ENCODE peak calls at places on chromosomes 2 and 18, in seven cellular contexts. One of them, this sample, is unnamed. For H3K4me1, the result is how much of the 10 kb centered on the place peaks cover.

GRCh38 chr2:215432759-215433594 is 2.9 kb downstream of the FN1 start:
- DNase-seq in esophagus squamous epithelium: no peak
- DNase-seq in IMR-90: no peak
- DNase-seq in stomach: no peak
- DNase-seq in ovary: no peak
- DNase-seq in adrenal gland: no peak
- DNase-seq in body of pancreas: no peak
- DNase-seq in this sample: no peak

GRCh38 chr2:237743561-237744269 is 54.9 kb upstream of the RBM44 start:
- DNase-seq in esophagus squamous epithelium: no peak
- DNase-seq in IMR-90: peak
- DNase-seq in stomach: no peak
- DNase-seq in ovary: no peak
- DNase-seq in adrenal gland: peak
- DNase-seq in body of pancreas: no peak
- DNase-seq in this sample: no peak

GRCh38 chr2:198776616-198777406 is 680.9 kb downstream of the SATB2 start:
- DNase-seq in esophagus squamous epithelium: no peak
- DNase-seq in IMR-90: no peak
- DNase-seq in stomach: no peak
- DNase-seq in ovary: no peak
- DNase-seq in adrenal gland: no peak
- DNase-seq in body of pancreas: no peak
- DNase-seq in this sample: no peak

GRCh38 chr2:27956895-27957294 is 66.4 kb downstream of the BABAM2 start:
- DNase-seq in esophagus squamous epithelium: no peak
- DNase-seq in IMR-90: peak
- DNase-seq in stomach: no peak
- DNase-seq in ovary: no peak
- DNase-seq in adrenal gland: no peak
- DNase-seq in body of pancreas: no peak
- DNase-seq in this sample: no peak

GRCh38 chr2:201450910-201451329 is 338 bp downstream of the TRAK2 start:
- DNase-seq in esophagus squamous epithelium: no peak
- DNase-seq in IMR-90: peak
- DNase-seq in stomach: no peak
- DNase-seq in ovary: no peak
- DNase-seq in adrenal gland: no peak
- DNase-seq in body of pancreas: no peak
- DNase-seq in this sample: no peak

GRCh38 chr2:1864301-1864980 is 120.1 kb upstream of the PXDN start:
- DNase-seq in esophagus squamous epithelium: no peak
- DNase-seq in IMR-90: no peak
- DNase-seq in stomach: no peak
- DNase-seq in ovary: no peak
- DNase-seq in adrenal gland: no peak
- DNase-seq in body of pancreas: no peak
- DNase-seq in this sample: no peak

GRCh38 chr2:75548036-75548573 is 12.6 kb downstream of the EVA1A start:
- DNase-seq in esophagus squamous epithelium: no peak
- DNase-seq in IMR-90: peak
- DNase-seq in stomach: peak
- DNase-seq in ovary: no peak
- DNase-seq in adrenal gland: no peak
- DNase-seq in body of pancreas: peak
- DNase-seq in this sample: no peak

GRCh38 chr2:9330639-9331270 is 92.6 kb downstream of the ITGB1BP1 start:
- DNase-seq in esophagus squamous epithelium: no peak
- DNase-seq in IMR-90: no peak
- DNase-seq in stomach: no peak
- DNase-seq in ovary: no peak
- DNase-seq in adrenal gland: no peak
- DNase-seq in body of pancreas: no peak
- DNase-seq in this sample: no peak

GRCh38 chr2:172427256-172427989 is at the start of gene ITGA6:
- DNase-seq in esophagus squamous epithelium: no peak
- DNase-seq in IMR-90: peak
- DNase-seq in stomach: peak
- DNase-seq in ovary: peak
- DNase-seq in adrenal gland: peak
- DNase-seq in body of pancreas: peak
- DNase-seq in this sample: no peak

GRCh38 chr2:57878573-57878910 is 168.1 kb upstream of the VRK2 start:
- DNase-seq in esophagus squamous epithelium: no peak
- DNase-seq in IMR-90: no peak
- DNase-seq in stomach: no peak
- DNase-seq in ovary: no peak
- DNase-seq in adrenal gland: no peak
- DNase-seq in body of pancreas: peak
- DNase-seq in this sample: no peak

GRCh38 chr2:241150660-241151530 is 628 bp downstream of the PPP1R7 start:
- DNase-seq in esophagus squamous epithelium: no peak
- DNase-seq in IMR-90: peak
- DNase-seq in stomach: peak
- DNase-seq in ovary: no peak
- DNase-seq in adrenal gland: no peak
- DNase-seq in body of pancreas: no peak
- DNase-seq in this sample: no peak

GRCh38 chr2:218711550-218711929 is 905 bp downstream of the TTLL4 start:
- DNase-seq in esophagus squamous epithelium: no peak
- DNase-seq in IMR-90: peak
- DNase-seq in stomach: no peak
- DNase-seq in ovary: no peak
- DNase-seq in adrenal gland: no peak
- DNase-seq in body of pancreas: no peak
- DNase-seq in this sample: no peak

GRCh38 chr2:159074605-159075004 is 106.2 kb downstream of the TANC1 start:
- DNase-seq in esophagus squamous epithelium: no peak
- DNase-seq in IMR-90: no peak
- DNase-seq in stomach: no peak
- DNase-seq in ovary: no peak
- DNase-seq in adrenal gland: no peak
- DNase-seq in body of pancreas: no peak
- DNase-seq in this sample: no peak

GRCh38 chr2:164824865-164825264 is 16.8 kb downstream of the COBLL1 start:
- DNase-seq in esophagus squamous epithelium: no peak
- DNase-seq in IMR-90: no peak
- DNase-seq in stomach: no peak
- DNase-seq in ovary: no peak
- DNase-seq in adrenal gland: no peak
- DNase-seq in body of pancreas: no peak
- DNase-seq in this sample: no peak

GRCh38 chr2:37645363-37645762 is 26.1 kb downstream of the CDC42EP3 start:
- DNase-seq in esophagus squamous epithelium: no peak
- DNase-seq in IMR-90: peak
- DNase-seq in stomach: no peak
- DNase-seq in ovary: no peak
- DNase-seq in adrenal gland: peak
- DNase-seq in body of pancreas: no peak
- DNase-seq in this sample: no peak

GRCh38 chr2:46276652-46277051 is 20.6 kb upstream of the EPAS1 start:
- DNase-seq in esophagus squamous epithelium: no peak
- DNase-seq in IMR-90: peak
- DNase-seq in stomach: no peak
- DNase-seq in ovary: no peak
- DNase-seq in adrenal gland: no peak
- DNase-seq in body of pancreas: no peak
- DNase-seq in this sample: no peak

GRCh38 chr2:239690651-239691631 is 290.1 kb upstream of the HDAC4 start:
- DNase-seq in esophagus squamous epithelium: no peak
- DNase-seq in IMR-90: no peak
- DNase-seq in stomach: no peak
- DNase-seq in ovary: no peak
- DNase-seq in adrenal gland: peak
- DNase-seq in body of pancreas: peak
- DNase-seq in this sample: no peak

GRCh38 chr2:151762694-151763093 is 28.4 kb upstream of the NEB start:
- DNase-seq in esophagus squamous epithelium: no peak
- DNase-seq in IMR-90: no peak
- DNase-seq in stomach: no peak
- DNase-seq in ovary: no peak
- DNase-seq in adrenal gland: no peak
- DNase-seq in body of pancreas: no peak
- DNase-seq in this sample: no peak

GRCh38 chr2:207503234-207503633 is 26.5 kb upstream of the CREB1 start:
- DNase-seq in esophagus squamous epithelium: no peak
- DNase-seq in IMR-90: no peak
- DNase-seq in stomach: no peak
- DNase-seq in ovary: no peak
- DNase-seq in adrenal gland: peak
- DNase-seq in body of pancreas: no peak
- DNase-seq in this sample: no peak

GRCh38 chr2:128736689-128737545 is 418.2 kb upstream of the HS6ST1 start:
- DNase-seq in esophagus squamous epithelium: no peak
- DNase-seq in IMR-90: peak
- DNase-seq in stomach: peak
- DNase-seq in ovary: peak
- DNase-seq in adrenal gland: peak
- DNase-seq in body of pancreas: peak
- DNase-seq in this sample: peak

GRCh38 chr2:47267389-47268086 is 112.4 kb upstream of the STPG4 start:
- DNase-seq in esophagus squamous epithelium: no peak
- DNase-seq in IMR-90: no peak
- DNase-seq in stomach: no peak
- DNase-seq in ovary: no peak
- DNase-seq in adrenal gland: no peak
- DNase-seq in body of pancreas: no peak
- DNase-seq in this sample: no peak

GRCh38 chr2:216546646-216547403 is 48.2 kb downstream of the RPL37A start:
- DNase-seq in esophagus squamous epithelium: no peak
- DNase-seq in IMR-90: peak
- DNase-seq in stomach: no peak
- DNase-seq in ovary: no peak
- DNase-seq in adrenal gland: peak
- DNase-seq in body of pancreas: no peak
- DNase-seq in this sample: no peak

DNA sequence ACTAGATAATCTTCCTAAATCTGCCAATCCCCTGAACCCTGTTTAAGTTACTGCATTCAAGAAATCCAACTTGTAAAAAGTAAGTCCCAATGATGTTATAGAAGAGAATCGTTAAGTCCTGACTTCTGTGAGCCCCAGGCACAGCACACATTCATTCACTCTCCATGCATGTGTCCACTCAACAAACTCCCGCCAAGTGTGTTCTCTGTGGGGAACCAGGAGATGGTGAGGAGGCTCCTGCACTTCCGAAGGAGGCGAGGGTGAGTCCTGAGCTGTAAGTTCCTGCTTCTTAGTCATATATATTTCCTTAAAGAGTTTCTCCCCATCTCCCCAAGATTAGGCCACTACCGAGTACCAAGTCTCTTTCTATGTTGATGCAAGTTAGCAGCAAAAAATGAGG is 635.0 kb upstream of the ID2 start:
- DNase-seq in esophagus squamous epithelium: no peak
- DNase-seq in IMR-90: no peak
- DNase-seq in stomach: no peak
- DNase-seq in ovary: no peak
- DNase-seq in adrenal gland: no peak
- DNase-seq in body of pancreas: no peak
- DNase-seq in this sample: no peak
- H3K4me1 ChIP-seq in esophagus squamous epithelium: under half
- H3K4me1 ChIP-seq in IMR-90: under half
- H3K4me1 ChIP-seq in stomach: under half
- H3K4me1 ChIP-seq in ovary: under half
- H3K4me1 ChIP-seq in adrenal gland: under half
- H3K4me1 ChIP-seq in body of pancreas: under half
- H3K4me1 ChIP-seq in this sample: under half

DNA sequence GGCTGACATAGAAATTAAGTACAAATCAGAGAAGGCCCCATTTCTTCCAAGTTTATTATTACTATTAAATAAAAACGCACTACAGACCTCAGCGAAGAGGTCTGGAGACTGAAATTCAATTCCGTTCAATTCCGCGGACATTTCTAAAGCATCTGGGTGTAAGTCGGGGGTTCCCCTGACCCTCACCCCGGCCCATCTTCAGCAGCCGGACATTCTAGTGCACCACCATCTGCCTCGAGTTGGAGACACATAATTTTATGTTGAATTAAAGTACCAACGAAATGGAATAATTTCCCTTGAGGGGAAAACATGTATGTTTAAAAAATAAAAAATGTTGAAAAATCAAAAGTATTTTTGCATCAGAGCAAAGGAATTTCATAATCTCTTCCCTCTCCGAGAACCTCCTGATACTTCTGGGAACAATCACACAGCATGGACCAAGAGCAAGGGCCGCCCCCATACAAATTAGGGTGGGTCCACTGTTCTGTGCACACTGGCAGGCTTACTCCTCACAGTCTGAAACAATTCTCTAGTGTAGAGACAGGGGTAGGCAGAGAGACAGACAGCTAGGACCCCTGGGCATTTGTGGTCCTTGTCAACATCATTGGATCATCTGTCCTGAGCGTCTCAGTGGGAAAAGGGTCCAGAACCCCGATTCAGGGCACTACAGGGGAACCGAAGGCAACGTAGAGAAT is 29.3 kb downstream of the MBP start:
- DNase-seq in esophagus squamous epithelium: no peak
- DNase-seq in IMR-90: peak
- DNase-seq in stomach: no peak
- DNase-seq in ovary: no peak
- DNase-seq in adrenal gland: no peak
- DNase-seq in body of pancreas: no peak
- DNase-seq in this sample: no peak
- H3K4me3 ChIP-seq in esophagus squamous epithelium: no peak
- H3K4me3 ChIP-seq in IMR-90: no peak
- H3K4me3 ChIP-seq in stomach: no peak
- H3K4me3 ChIP-seq in ovary: no peak
- H3K4me3 ChIP-seq in adrenal gland: no peak
- H3K4me3 ChIP-seq in body of pancreas: no peak
- H3K4me3 ChIP-seq in this sample: no peak

DNA sequence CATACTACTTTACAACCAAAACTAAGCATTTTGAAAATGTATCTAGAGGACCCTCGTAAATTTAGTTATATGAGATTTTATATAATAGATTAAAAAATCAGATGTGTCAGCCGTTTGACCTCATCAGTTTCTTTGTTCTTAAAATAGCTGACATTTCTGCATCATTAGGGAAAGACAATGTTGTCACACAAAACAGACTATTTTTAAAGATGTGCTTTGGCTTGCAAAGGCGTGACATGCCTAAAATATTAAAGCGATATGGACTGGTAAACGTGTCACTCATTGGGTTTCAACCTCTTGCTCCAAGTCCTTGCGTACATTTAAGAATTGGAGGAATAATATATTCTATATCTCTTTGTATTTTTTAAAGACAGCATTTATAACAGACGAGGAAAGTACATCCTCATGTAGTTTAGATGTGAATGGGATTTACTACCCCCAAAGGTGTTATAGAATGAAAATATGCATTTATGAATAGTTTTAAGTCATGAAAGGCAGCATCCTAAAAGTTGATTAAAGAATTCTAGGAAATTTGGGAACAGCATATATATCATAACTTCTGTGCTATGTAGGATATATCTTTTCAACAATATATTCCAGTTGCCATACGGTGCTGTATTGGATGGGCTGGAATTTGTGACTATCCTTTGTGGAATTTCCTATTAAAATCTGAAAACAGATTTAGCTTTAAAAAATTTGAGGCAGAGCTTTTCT is 3.8 kb downstream of the MYL12A start:
- DNase-seq in esophagus squamous epithelium: no peak
- DNase-seq in IMR-90: no peak
- DNase-seq in stomach: no peak
- DNase-seq in ovary: no peak
- DNase-seq in adrenal gland: no peak
- DNase-seq in body of pancreas: no peak
- DNase-seq in this sample: no peak
- TF ChIP-seq POLR2A in esophagus squamous epithelium: no peak
- TF ChIP-seq POLR2A in IMR-90: no peak
- TF ChIP-seq POLR2A in stomach: no peak
- TF ChIP-seq POLR2A in ovary: no peak
- TF ChIP-seq POLR2A in adrenal gland: no peak
- TF ChIP-seq POLR2A in body of pancreas: no peak
- TF ChIP-seq POLR2A in this sample: no peak

GRCh38 chr18:23585007-23585871 is 1.1 kb downstream of the NPC1 start:
- DNase-seq in esophagus squamous epithelium: no peak
- DNase-seq in IMR-90: no peak
- DNase-seq in stomach: no peak
- DNase-seq in ovary: no peak
- DNase-seq in adrenal gland: peak
- DNase-seq in body of pancreas: peak
- DNase-seq in this sample: no peak
- H3K4me1 ChIP-seq in esophagus squamous epithelium: under half
- H3K4me1 ChIP-seq in IMR-90: under half
- H3K4me1 ChIP-seq in stomach: half or more
- H3K4me1 ChIP-seq in ovary: under half
- H3K4me1 ChIP-seq in adrenal gland: under half
- H3K4me1 ChIP-seq in body of pancreas: under half
- H3K4me1 ChIP-seq in this sample: under half